ENCODE peak calls at places on chromosomes 2 and 18, in five cellular contexts. M is adrenal gland, K is neural progenitor cell, G is HepG2, S is adipocyte. A is an unnamed sample.

GRCh38 chr18:74496508-74497307 is 545 bp downstream of the CNDP2 start:
- DNase-seq in M (peak; percentile 76), G (peak; percentile 65), S (peak; percentile 74), K (peak; percentile 71), A (peak; percentile 66)

GRCh38 chr2:207239222-207239674 is 73.5 kb upstream of the KLF7 start:
- DNase-seq in S (peak; percentile 98), M (peak; percentile 60), K (no peak), G (no peak), A (peak; percentile 90)

GRCh38 chr2:230974096-230974913 is 21.6 kb upstream of the SPATA3 start:
- DNase-seq in M (no peak), G (no peak), S (no peak), K (no peak), A (peak; percentile 69)

GRCh38 chr18:26524952-26525351 is 23.4 kb downstream of the KCTD1 start:
- DNase-seq in K (no peak), S (peak; percentile 36), M (no peak), G (no peak), A (no peak)

GRCh38 chr2:123513351-123513750 is 511.7 kb upstream of the CNTNAP5 start:
- DNase-seq in K (no peak), G (no peak), S (no peak), M (no peak), A (no peak)

GRCh38 chr2:26892133-26892532 is 44.2 kb downstream of the DPYSL5 start:
- DNase-seq in G (no peak), K (no peak), S (no peak), M (no peak), A (no peak)

GRCh38 chr2:168515502-168515901 is 59.4 kb downstream of the CERS6 start:
- DNase-seq in M (no peak), S (peak; percentile 89), G (no peak), K (no peak), A (no peak)

GRCh38 chr2:69570474-69570873 is 73.1 kb downstream of the AAK1 start:
- DNase-seq in M (no peak), S (no peak), K (no peak), G (no peak), A (no peak)

GRCh38 chr2:145649061-145649460 is 1129.1 kb upstream of the ZEB2 start:
- DNase-seq in K (no peak), M (no peak), G (no peak), S (peak; percentile 3), A (no peak)

GRCh38 chr2:52936029-52936428 is 831.6 kb upstream of the CHAC2 start:
- DNase-seq in G (no peak), S (no peak), M (no peak), K (no peak), A (no peak)

DNA sequence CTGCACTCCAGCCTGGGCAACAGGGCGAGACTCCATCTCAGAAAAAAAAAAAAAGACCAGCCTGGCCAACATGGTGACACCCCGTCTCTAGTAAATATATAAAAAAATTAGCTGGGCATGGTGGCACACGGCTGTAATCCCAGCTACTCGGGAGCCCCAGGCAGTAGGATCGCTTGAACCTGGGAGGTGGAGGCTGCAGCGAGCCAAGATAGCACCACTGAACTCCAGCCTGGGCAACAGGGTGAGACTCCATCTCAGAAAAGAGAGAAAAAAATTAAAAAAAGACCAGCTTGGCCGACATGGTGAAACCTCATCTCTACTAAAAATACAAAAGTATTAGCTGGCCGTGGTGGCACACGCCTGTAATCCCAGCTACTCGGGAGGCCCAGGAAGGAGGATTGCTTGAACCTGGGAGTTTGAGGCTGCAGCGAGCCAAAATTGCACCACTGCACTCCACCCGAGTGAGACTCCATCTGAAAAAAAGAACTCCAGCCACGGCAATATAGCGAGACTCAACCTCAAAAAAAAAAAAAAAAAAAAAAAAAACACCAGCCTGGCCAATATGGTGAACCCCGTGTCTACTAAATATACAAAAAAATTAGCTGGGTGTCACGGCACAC is 346.1 kb upstream of the PLGLB2 start:
- DNase-seq in S (no peak), K (no peak), G (no peak), M (no peak), A (no peak)
- H3K9me3 ChIP-seq in S (no peaks in the 10 kb centered on the region), K (no peaks in the 10 kb centered on the region), G (no peaks in the 10 kb centered on the region), M (no peaks in the 10 kb centered on the region), A (no peaks in the 10 kb centered on the region)

DNA sequence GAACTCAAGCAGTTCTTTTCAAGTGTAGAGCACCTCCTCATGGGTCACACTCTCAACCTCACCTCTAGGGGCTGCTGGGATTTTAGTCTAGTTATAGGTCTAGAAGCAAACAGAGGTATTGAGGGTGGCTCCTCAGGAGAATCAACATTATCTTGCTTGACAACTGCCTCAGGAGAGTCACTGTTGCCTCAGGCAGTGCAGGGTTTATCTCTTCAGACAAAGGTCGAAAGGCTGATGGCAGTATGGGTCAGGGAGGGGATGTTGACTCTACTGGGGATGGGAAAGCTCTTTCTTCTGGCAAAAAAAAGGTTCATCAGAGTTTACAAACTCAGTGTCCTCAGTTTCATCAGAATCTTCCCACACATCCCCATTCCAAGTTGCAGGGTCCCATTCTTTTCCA is 23.9 kb downstream of the DTNA start:
- DNase-seq in G (peak; percentile 7), K (no peak), S (no peak), M (no peak), A (no peak)
- H3K9me3 ChIP-seq in G (no peaks in the 10 kb centered on the region), K (no peaks in the 10 kb centered on the region), S (no peaks in the 10 kb centered on the region), M (no peaks in the 10 kb centered on the region), A (no peaks in the 10 kb centered on the region)

GRCh38 chr2:95143838-95144237 is 15.8 kb downstream of the ZNF514 start:
- DNase-seq in G (no peak), K (no peak), S (no peak), M (no peak), A (no peak)
- H3K9me3 ChIP-seq in G (peaks cover 90% of the 10 kb centered on the region), K (peaks cover 40% of the 10 kb centered on the region), S (peaks cover 87% of the 10 kb centered on the region), M (peaks cover 2% of the 10 kb centered on the region), A (peaks cover 30% of the 10 kb centered on the region)

DNA sequence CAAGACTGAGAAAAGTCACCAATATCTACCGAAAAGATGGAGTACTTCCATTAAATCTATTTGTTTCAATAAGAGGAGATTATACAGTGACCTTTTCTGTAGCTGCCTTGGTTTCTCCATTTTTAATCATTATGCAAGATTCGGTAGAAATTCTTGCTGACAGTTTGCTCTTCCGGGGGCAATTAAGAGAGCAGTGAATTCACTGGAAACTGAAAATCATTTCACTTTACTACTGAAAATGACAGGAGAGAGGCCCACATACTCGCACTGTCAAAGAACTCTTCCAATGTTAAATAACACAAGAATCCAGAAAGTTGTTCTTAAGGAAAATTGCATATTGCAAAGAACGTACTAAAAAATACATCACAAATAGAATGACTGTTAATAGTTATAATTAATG is 699.3 kb downstream of the CBLN2 start:
- DNase-seq in M (no peak), K (no peak), S (no peak), G (no peak), A (no peak)
- H3K9me3 ChIP-seq in M (no peaks in the 10 kb centered on the region), K (no peaks in the 10 kb centered on the region), S (peaks cover 8% of the 10 kb centered on the region), G (peaks cover 29% of the 10 kb centered on the region), A (no peaks in the 10 kb centered on the region)

DNA sequence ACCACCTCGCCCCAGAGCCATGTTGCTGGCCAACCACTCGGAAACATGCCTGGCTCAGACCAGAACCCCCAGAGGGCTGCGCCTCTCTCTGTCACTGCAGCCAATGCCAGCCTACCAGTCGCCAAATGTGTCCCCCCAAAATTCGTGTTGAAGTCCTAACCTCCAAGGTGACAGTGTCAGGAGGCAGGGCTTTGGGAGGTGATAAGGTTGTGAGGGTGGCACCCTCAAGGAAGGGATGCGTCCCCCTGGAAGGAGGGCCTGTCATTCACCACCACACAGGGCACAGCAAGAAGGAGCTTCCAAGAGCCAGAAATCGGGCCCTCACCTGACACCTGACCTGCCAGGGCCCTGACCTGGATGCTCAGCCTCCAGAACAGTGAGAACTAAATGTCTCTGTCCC is 291.9 kb upstream of the SALL3 start:
- DNase-seq in K (no peak), S (no peak), M (no peak), G (no peak), A (no peak)
- H3K9me3 ChIP-seq in K (no peaks in the 10 kb centered on the region), S (no peaks in the 10 kb centered on the region), M (no peaks in the 10 kb centered on the region), G (no peaks in the 10 kb centered on the region), A (no peaks in the 10 kb centered on the region)

GRCh38 chr2:196131384-196131861 is 40.0 kb downstream of the STK17B start:
- DNase-seq in M (peak; percentile 64), S (peak; percentile 45), K (peak; percentile 24), G (peak; percentile 83), A (peak; percentile 56)
- H3K9me3 ChIP-seq in M (no peaks in the 10 kb centered on the region), S (peaks cover 36% of the 10 kb centered on the region), K (peaks cover 5% of the 10 kb centered on the region), G (no peaks in the 10 kb centered on the region), A (peaks cover 17% of the 10 kb centered on the region)

DNA sequence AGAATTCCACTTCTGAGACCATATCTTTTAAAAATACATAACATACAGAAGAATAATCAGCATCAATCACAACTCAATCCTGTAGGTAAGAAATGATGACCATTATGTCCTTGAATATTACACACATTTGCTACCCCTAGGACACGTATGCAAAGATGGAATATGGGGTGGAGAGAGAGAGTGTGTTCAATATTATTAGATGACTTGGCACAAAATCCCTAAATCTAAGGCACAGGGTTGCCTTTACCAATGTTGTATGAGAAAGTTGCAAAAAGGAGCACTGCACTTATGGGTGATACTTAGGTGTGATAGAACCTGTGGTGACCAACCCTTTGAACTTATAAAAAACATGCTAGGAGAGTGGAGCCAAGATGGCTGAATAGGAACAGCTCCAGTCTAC is 326.2 kb upstream of the FSHR start:
- DNase-seq in S (no peak), M (no peak), G (no peak), K (no peak), A (no peak)
- H3K9me3 ChIP-seq in S (no peaks in the 10 kb centered on the region), M (no peaks in the 10 kb centered on the region), G (peaks cover 6% of the 10 kb centered on the region), K (no peaks in the 10 kb centered on the region), A (no peaks in the 10 kb centered on the region)

GRCh38 chr2:55200416-55200815 is 31.7 kb downstream of the CLHC1 start:
- DNase-seq in K (no peak), S (no peak), G (no peak), M (no peak), A (no peak)

DNA sequence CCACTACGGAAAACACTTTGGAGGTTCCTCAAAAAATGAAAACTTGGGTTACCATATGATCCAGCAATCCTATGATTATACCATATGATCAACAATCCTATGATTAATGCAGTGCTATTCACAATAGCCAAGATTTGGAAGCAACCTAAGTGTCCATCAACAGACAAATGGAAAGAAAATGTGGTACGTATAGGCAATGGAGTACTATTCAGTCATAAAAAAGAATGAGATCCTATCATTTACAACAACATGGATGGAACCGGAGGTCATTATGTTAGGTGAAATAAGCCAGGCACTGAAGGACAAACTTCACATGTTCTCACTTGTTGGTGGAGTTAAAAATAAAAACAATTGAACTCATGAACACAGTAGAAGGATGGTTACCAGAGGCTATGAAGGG is 27.6 kb downstream of the CLHC1 start:
- DNase-seq in G (no peak), K (no peak), S (no peak), M (no peak), A (no peak)
- H3K9me3 ChIP-seq in G (peaks cover 10% of the 10 kb centered on the region), K (no peaks in the 10 kb centered on the region), S (peaks cover 4% of the 10 kb centered on the region), M (no peaks in the 10 kb centered on the region), A (peaks cover 10% of the 10 kb centered on the region)

GRCh38 chr2:144259332-144259731 is 260.6 kb downstream of the ZEB2 start:
- DNase-seq in S (no peak), M (no peak), K (no peak), G (no peak), A (no peak)

GRCh38 chr2:144253743-144254142 is 266.2 kb downstream of the ZEB2 start:
- DNase-seq in G (no peak), K (no peak), M (no peak), S (no peak), A (no peak)

GRCh38 chr2:144254342-144255235 is 265.3 kb downstream of the ZEB2 start:
- DNase-seq in M (no peak), K (no peak), S (no peak), G (peak; percentile 67), A (no peak)

GRCh38 chr2:144258154-144258553 is 261.8 kb downstream of the ZEB2 start:
- DNase-seq in M (no peak), G (no peak), K (no peak), S (no peak), A (no peak)

GRCh38 chr2:144256996-144257707 is 262.8 kb downstream of the ZEB2 start:
- DNase-seq in S (peak; percentile 58), G (no peak), K (no peak), M (no peak), A (no peak)
- H3K9me3 ChIP-seq in S (peaks cover 32% of the 10 kb centered on the region), G (peaks cover 45% of the 10 kb centered on the region), K (peaks cover 33% of the 10 kb centered on the region), M (no peaks in the 10 kb centered on the region), A (peaks cover 26% of the 10 kb centered on the region)